ENCODE peak calls at places on chromosomes 4 and X, in nine cellular contexts. L is GM23338, Y is heart left ventricle, K is AG10803, T is ovary, F is HCT116, O is mucosa of descending colon, Z is coronary artery, H is H7. I is an unnamed sample.

GRCh38 chr4:55947912-55948725 is 626 bp upstream of the CEP135 start:
- DNase-seq in Y (no peak), T (no peak), L (no peak), K (peak), F (peak), O (no peak), Z (no peak), H (no peak), I (peak)

GRCh38 chr4:183801460-183802168 is 103.5 kb upstream of the STOX2 start:
- DNase-seq in T (no peak), O (no peak), Z (no peak), L (peak), Y (no peak), F (no peak), H (no peak), K (no peak), I (no peak)

GRCh38 chr4:152099555-152099954 is 338.7 kb upstream of the GATB start:
- DNase-seq in Y (no peak), T (no peak), O (no peak), F (no peak), H (no peak), Z (peak), L (no peak), K (no peak), I (no peak)

GRCh38 chr4:138686078-138686477 is 329.5 kb upstream of the NOCT start:
- DNase-seq in Z (no peak), H (no peak), F (no peak), Y (peak), O (no peak), L (no peak), T (no peak), K (no peak), I (no peak)

GRCh38 chr4:104906274-104906673 is 240.4 kb upstream of the TET2 start:
- DNase-seq in L (no peak), F (no peak), Y (no peak), H (no peak), Z (no peak), T (no peak), K (no peak), O (no peak), I (no peak)

GRCh38 chr4:32455231-32455630 is 1735.1 kb downstream of the PCDH7 start:
- DNase-seq in K (no peak), F (no peak), H (no peak), Z (no peak), O (no peak), Y (no peak), T (no peak), L (no peak), I (peak)

GRCh38 chrX:45557390-45557789 is 356.7 kb upstream of the DIPK2B start:
- DNase-seq in Y (no peak), T (no peak), K (no peak), L (no peak), Z (no peak), F (no peak), H (no peak), O (no peak), I (peak)

GRCh38 chrX:120840826-120841225 is 34.8 kb downstream of the CT47B1 start:
- DNase-seq in F (no peak), T (no peak), Y (no peak), K (peak), L (no peak), Z (no peak), H (no peak), O (no peak), I (peak)

GRCh38 chr4:85774489-85774888 is 299.5 kb downstream of the ARHGAP24 start:
- DNase-seq in T (no peak), K (no peak), L (peak), Y (no peak), F (no peak), Z (no peak), H (no peak), O (no peak), I (no peak)

GRCh38 chrX:137550561-137551305 is 15.2 kb upstream of the ZIC3 start:
- DNase-seq in H (peak), O (no peak), T (no peak), L (peak), Y (no peak), K (no peak), Z (no peak), F (no peak), I (no peak)

GRCh38 chr4:7708238-7708637 is 231.4 kb downstream of the AFAP1 start:
- DNase-seq in T (peak), O (no peak), Y (no peak), L (no peak), Z (no peak), H (no peak), F (no peak), K (no peak), I (no peak)

GRCh38 chr4:172654482-172654881 is 514.1 kb upstream of the GALNT7 start:
- DNase-seq in L (no peak), H (no peak), Z (no peak), F (no peak), Y (no peak), T (no peak), O (no peak), K (no peak), I (no peak)

GRCh38 chrX:40058719-40059118 is 39.0 kb downstream of the BCOR start:
- DNase-seq in Z (peak), F (no peak), O (peak), L (no peak), H (no peak), T (no peak), Y (no peak), K (no peak), I (no peak)

GRCh38 chr4:98603683-98604573 is 54.5 kb downstream of the TSPAN5 start:
- DNase-seq in H (no peak), O (no peak), Y (no peak), F (no peak), T (no peak), L (no peak), Z (no peak), K (peak), I (peak)

GRCh38 chrX:40098264-40099045 is 697 bp upstream of the BCOR start:
- DNase-seq in Z (no peak), H (peak), F (no peak), T (peak), L (peak), K (no peak), O (peak), Y (peak), I (peak)

GRCh38 chr4:1031346-1031745 is 19.9 kb downstream of the FGFRL1 start:
- DNase-seq in T (no peak), H (no peak), Y (no peak), F (no peak), Z (no peak), O (no peak), K (no peak), L (no peak), I (no peak)

DNA sequence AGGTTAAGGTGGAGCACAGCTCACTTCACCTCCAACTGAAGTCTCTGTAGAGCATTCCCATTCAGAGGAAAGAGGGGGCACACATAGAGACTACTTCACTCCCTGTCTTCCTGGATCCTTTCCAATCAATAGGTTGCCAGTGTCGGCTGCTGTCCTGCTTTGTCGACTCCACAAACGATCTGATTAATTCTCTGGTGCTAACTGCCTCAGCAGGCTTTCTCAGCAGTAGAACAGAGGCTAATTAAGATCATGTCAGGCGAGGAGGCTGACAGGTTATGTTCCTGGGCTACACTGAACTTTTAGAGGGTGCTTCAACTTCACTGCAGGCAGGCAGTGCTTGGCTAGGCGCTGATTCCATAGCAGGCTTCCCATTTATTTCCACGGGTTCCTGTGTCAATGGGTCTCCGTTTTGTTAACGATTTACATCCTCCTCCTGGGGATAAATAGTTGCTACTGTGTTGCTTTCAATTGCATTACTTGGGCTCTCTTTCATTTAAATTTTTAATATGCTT is 79.2 kb downstream of the GRIA3 start:
- DNase-seq in O (no peak), T (no peak), L (peak), Z (no peak), F (no peak), Y (no peak), H (no peak), K (no peak), I (no peak)
- H3K4me3 ChIP-seq in O (no peak), T (no peak), L (no peak), Z (no peak), F (no peak), Y (no peak), H (no peak), K (no peak), I (no peak)

DNA sequence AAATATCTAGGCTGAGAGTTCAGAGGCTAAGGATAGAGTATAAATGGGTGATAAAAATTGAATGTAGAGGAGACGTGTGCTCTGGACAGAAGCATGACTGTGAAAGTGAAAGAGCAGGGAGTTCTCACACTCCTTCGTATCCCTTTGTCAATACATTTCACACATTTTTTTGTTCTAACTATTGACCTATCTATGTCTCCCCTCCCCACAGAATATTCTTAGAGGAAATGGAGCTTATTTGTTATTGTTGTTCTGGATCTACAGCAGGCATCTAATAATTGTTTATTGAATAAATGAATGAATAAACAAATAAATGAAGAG is 57.6 kb downstream of the ENPEP start:
- DNase-seq in Y (no peak), L (no peak), F (no peak), T (no peak), H (no peak), O (no peak), K (no peak), Z (no peak), I (peak)
- H3K4me3 ChIP-seq in Y (no peak), L (no peak), F (peak), T (no peak), H (no peak), O (no peak), K (no peak), Z (peak), I (no peak)

GRCh38 chrX:105189093-105189492 is 31.4 kb downstream of the TEX13A start:
- DNase-seq in H (no peak), Z (no peak), L (no peak), K (no peak), F (no peak), Y (no peak), O (no peak), T (no peak), I (no peak)
- H3K4me3 ChIP-seq in H (no peak), Z (no peak), L (no peak), K (no peak), F (no peak), Y (no peak), O (no peak), T (no peak), I (no peak)

DNA sequence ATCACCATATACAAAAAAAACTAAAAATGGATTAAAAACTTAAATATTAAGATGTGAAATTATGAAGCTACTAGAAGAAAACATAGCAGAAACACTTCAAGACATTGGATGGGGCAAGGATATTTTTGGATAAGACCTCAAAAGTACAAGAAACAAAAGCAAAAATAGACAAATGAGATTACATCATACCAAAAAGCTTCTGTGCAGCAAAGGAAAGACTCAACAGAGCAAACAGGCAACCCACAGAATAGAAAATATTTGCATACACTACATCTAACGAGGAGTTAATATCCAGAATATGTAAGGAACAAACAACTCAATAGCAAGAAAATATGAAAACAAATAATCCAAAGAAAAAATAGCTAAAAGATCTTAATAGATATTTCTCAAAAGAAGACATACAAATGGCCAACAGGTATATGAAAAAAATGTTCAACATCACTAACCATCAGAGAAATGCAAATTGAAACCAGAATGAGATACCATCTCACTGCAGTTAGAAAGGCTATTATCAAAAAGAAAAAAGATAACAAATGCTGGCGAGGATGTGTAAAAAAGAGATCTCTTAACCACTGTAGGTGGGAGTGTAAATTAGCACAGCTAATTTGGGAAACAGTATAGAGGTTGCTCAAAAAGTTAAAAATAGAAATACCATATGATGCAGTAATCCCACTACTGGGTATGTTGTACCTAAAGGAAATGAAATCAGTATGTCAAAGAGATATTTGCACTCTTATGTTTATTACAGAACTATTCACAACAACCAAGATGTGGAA is 17.8 kb upstream of the LRCH2 start:
- DNase-seq in O (no peak), Y (no peak), K (no peak), Z (no peak), H (no peak), F (no peak), L (no peak), T (no peak), I (no peak)
- H3K4me3 ChIP-seq in O (no peak), Y (no peak), K (no peak), Z (no peak), H (no peak), F (no peak), L (no peak), T (no peak), I (no peak)

I was measured in cardiac fibroblast.